ENCODE peak calls at places on chromosomes 13 and 19, in four cellular contexts. Z is PC-9, D is GM23338, S is K562. X is an unnamed sample.

GRCh38 chr13:94710081-94710809 is 2.1 kb downstream of the SOX21 start:
- DNase-seq in S (no peak), D (peak), Z (no peak), X (no peak)

GRCh38 chr13:35086667-35087066 is 144.6 kb downstream of the NBEA start:
- DNase-seq in Z (no peak), D (no peak), S (no peak), X (no peak)

GRCh38 chr19:10968527-10969081 is 7.8 kb downstream of the SMARCA4 start:
- DNase-seq in S (no peak), D (no peak), Z (no peak), X (no peak)

GRCh38 chr13:77537302-77537919 is 1.9 kb downstream of the SCEL start:
- DNase-seq in Z (peak), S (no peak), D (no peak), X (no peak)

GRCh38 chr19:5149508-5149907 is 180.6 kb downstream of the KDM4B start:
- DNase-seq in S (no peak), Z (no peak), D (no peak), X (no peak)

GRCh38 chr13:98925949-98926348 is 51.9 kb downstream of the DOCK9 start:
- DNase-seq in D (peak), Z (peak), S (no peak), X (no peak)

GRCh38 chr19:45164577-45165335 is 4.0 kb upstream of the NKPD1 start:
- DNase-seq in S (peak), Z (peak), D (peak), X (peak)

GRCh38 chr13:53042897-53043296 is 14.3 kb downstream of the OLFM4 start:
- DNase-seq in S (no peak), Z (no peak), D (no peak), X (no peak)

GRCh38 chr13:82661126-82661525 is 1221.1 kb downstream of the SLITRK1 start:
- DNase-seq in Z (no peak), S (no peak), D (no peak), X (no peak)
- H2AFZ ChIP-seq in Z (no peak), S (no peak), D (no peak), X (no peak)

DNA sequence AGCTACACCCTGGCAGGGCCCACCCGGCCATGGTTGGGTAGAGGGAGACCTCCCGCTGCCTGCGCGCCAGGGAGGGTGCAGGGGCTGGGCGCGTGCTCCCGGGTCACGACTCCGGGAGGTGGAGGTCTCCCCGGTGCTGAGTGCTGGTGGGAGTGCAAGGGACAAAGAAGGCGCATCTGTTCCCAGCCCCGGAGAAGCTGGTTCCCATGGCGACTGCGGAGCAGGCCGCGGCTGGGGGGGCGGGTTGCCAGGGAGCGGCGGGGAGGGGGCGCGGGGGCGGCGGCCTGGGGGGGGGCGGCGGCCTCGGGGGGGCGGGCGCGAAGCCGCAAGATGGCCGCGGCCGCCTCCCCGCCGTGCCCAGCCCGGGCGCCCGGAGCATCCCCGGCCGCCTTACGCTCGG is 1.2 kb downstream of the CBARP start:
- DNase-seq in D (no peak), S (peak), Z (no peak), X (no peak)
- H3K27ac ChIP-seq in D (no peak), S (no peak), Z (no peak), X (no peak)

DNA sequence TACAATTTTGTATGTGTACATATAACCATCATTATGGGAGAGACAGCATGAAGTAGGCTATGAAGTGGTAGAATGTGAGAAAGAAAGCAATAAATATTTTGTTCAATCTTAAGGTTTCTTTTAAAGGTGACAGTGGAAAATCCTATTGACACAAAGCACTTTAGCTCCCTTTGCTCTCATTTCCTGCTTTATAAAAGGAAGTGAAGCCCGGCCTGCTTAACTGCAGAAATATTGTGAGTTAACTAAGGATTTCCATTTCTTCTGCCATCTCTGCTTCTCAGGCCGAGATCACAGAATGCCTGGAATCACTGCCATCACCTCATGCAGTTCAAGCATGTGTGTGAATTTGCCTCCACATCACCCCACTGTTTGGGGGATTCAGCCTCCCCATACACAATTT is 83.5 kb downstream of the FRY start:
- DNase-seq in Z (no peak), S (no peak), D (no peak), X (no peak)
- H2AFZ ChIP-seq in Z (no peak), S (no peak), D (no peak), X (no peak)

DNA sequence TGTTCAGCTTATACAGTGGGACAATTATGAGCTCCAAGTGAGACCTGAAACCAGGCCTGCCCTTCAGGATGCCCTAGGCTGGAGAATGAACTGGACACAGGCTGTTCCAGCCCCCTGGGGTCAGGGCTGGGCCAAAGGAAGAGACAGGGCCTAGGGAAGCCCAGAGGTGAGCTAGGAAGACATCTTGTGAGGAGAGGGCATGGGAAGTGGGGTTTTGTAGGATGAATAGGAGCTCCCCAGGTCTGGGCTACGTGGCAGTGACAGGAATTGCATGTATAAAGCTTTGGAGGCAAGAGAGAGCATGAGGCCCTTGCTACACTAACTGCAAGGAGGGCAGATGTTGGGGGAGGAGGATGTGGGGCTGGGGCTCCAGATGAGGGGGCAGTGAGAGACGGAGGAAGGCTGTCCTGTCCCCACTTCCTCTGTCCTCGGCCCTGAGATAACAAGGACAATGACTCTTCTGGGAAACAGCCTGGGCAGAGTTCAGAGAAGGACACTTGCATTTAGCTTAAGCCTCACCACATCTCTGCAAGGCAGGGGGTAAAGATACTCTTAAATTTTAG is 1.5 kb upstream of the TBXA2R start:
- DNase-seq in D (no peak), S (no peak), Z (no peak), X (no peak)
- H3K27ac ChIP-seq in D (no peak), S (peak), Z (no peak), X (peak)

GRCh38 chr13:32647926-32648325 is 61.7 kb downstream of the PDS5B start:
- DNase-seq in Z (no peak), D (peak), S (no peak), X (no peak)

GRCh38 chr13:32642316-32642715 is 56.1 kb downstream of the PDS5B start:
- DNase-seq in Z (no peak), S (no peak), D (no peak), X (no peak)

GRCh38 chr13:32642858-32643257 is 56.6 kb downstream of the PDS5B start:
- DNase-seq in Z (no peak), D (no peak), S (no peak), X (no peak)

GRCh38 chr13:32650705-32651311 is 64.6 kb downstream of the PDS5B start:
- DNase-seq in Z (peak), S (peak), D (peak), X (peak)

GRCh38 chr13:32645854-32646253 is 59.6 kb downstream of the PDS5B start:
- DNase-seq in S (no peak), D (no peak), Z (no peak), X (no peak)
- H2AFZ ChIP-seq in S (no peak), D (no peak), Z (no peak), X (no peak)

GRCh38 chr19:49642488-49643035 is 553 bp downstream of the SCAF1 start:
- DNase-seq in Z (no peak), S (no peak), D (peak), X (no peak)
- H3K27ac ChIP-seq in Z (peak), S (peak), D (peak), X (peak)

GRCh38 chr13:109351236-109351635 is 435.1 kb downstream of the IRS2 start:
- DNase-seq in Z (no peak), D (no peak), S (no peak), X (no peak)
- H2AFZ ChIP-seq in Z (no peak), D (no peak), S (no peak), X (no peak)

GRCh38 chr19:16098821-16099220 is 12.9 kb upstream of the RAB8A start:
- DNase-seq in D (no peak), Z (no peak), S (no peak), X (no peak)

GRCh38 chr19:16100524-16100923 is 11.2 kb upstream of the RAB8A start:
- DNase-seq in S (no peak), D (no peak), Z (no peak), X (no peak)

GRCh38 chr19:16106121-16106520 is 5.6 kb upstream of the RAB8A start:
- DNase-seq in D (no peak), S (no peak), Z (no peak), X (no peak)

GRCh38 chr19:16104722-16105121 is 7.0 kb upstream of the RAB8A start:
- DNase-seq in Z (no peak), S (no peak), D (no peak), X (no peak)
- H3K27ac ChIP-seq in Z (no peak), S (no peak), D (peak), X (no peak)

X was measured in hepatocyte.